ENCODE peak calls at places on chromosomes 12 and 14, in seven cellular contexts. One of them, this sample, is unnamed.

GRCh38 chr12:52432559-52433207 is 1.5 kb downstream of the KRT75 start:
- DNase-seq in kidney tubule cell: no peak
- DNase-seq in iris pigment epithelial cell: no peak
- DNase-seq in NCI-H82: no peak
- DNase-seq in mesothelial cell of epicardium: no peak
- DNase-seq in stimulated activated naive CD8-positive, alpha-beta T cell treated with anti-CD3 and anti-CD28 coated beads, Interleukin-15, Interleukin-2, amounts not matched to agents 100 U/mL and 50 U/mL, for 24 hours: no peak
- DNase-seq in ELR: no peak
- DNase-seq in this sample: no peak

GRCh38 chr12:25459541-25459951 is 93.5 kb downstream of the LMNTD1 start:
- DNase-seq in kidney tubule cell: peak
- DNase-seq in iris pigment epithelial cell: no peak
- DNase-seq in NCI-H82: no peak
- DNase-seq in mesothelial cell of epicardium: no peak
- DNase-seq in stimulated activated naive CD8-positive, alpha-beta T cell treated with anti-CD3 and anti-CD28 coated beads, Interleukin-15, Interleukin-2, amounts not matched to agents 100 U/mL and 50 U/mL, for 24 hours: no peak
- DNase-seq in ELR: no peak
- DNase-seq in this sample: no peak

GRCh38 chr12:67671419-67671818 is 22.9 kb downstream of the DYRK2 start:
- DNase-seq in kidney tubule cell: peak
- DNase-seq in iris pigment epithelial cell: peak
- DNase-seq in NCI-H82: no peak
- DNase-seq in mesothelial cell of epicardium: no peak
- DNase-seq in stimulated activated naive CD8-positive, alpha-beta T cell treated with anti-CD3 and anti-CD28 coated beads, Interleukin-15, Interleukin-2, amounts not matched to agents 100 U/mL and 50 U/mL, for 24 hours: no peak
- DNase-seq in ELR: peak
- DNase-seq in this sample: no peak

GRCh38 chr12:46265102-46265501 is 3.7 kb downstream of the SLC38A1 start:
- DNase-seq in kidney tubule cell: peak
- DNase-seq in iris pigment epithelial cell: no peak
- DNase-seq in NCI-H82: no peak
- DNase-seq in mesothelial cell of epicardium: no peak
- DNase-seq in stimulated activated naive CD8-positive, alpha-beta T cell treated with anti-CD3 and anti-CD28 coated beads, Interleukin-15, Interleukin-2, amounts not matched to agents 100 U/mL and 50 U/mL, for 24 hours: no peak
- DNase-seq in ELR: peak
- DNase-seq in this sample: no peak

GRCh38 chr12:49332891-49333371 is 4.1 kb downstream of the C1QL4 start:
- DNase-seq in kidney tubule cell: no peak
- DNase-seq in iris pigment epithelial cell: no peak
- DNase-seq in NCI-H82: no peak
- DNase-seq in mesothelial cell of epicardium: no peak
- DNase-seq in stimulated activated naive CD8-positive, alpha-beta T cell treated with anti-CD3 and anti-CD28 coated beads, Interleukin-15, Interleukin-2, amounts not matched to agents 100 U/mL and 50 U/mL, for 24 hours: no peak
- DNase-seq in ELR: no peak
- DNase-seq in this sample: no peak

GRCh38 chr14:96592591-96593388 is 90.6 kb downstream of the PAPOLA start:
- DNase-seq in kidney tubule cell: peak
- DNase-seq in iris pigment epithelial cell: peak
- DNase-seq in NCI-H82: no peak
- DNase-seq in mesothelial cell of epicardium: no peak
- DNase-seq in stimulated activated naive CD8-positive, alpha-beta T cell treated with anti-CD3 and anti-CD28 coated beads, Interleukin-15, Interleukin-2, amounts not matched to agents 100 U/mL and 50 U/mL, for 24 hours: peak
- DNase-seq in ELR: peak
- DNase-seq in this sample: no peak

GRCh38 chr14:35404496-35405303 is at the start of gene NFKBIA:
- DNase-seq in kidney tubule cell: peak
- DNase-seq in iris pigment epithelial cell: peak
- DNase-seq in NCI-H82: peak
- DNase-seq in mesothelial cell of epicardium: peak
- DNase-seq in stimulated activated naive CD8-positive, alpha-beta T cell treated with anti-CD3 and anti-CD28 coated beads, Interleukin-15, Interleukin-2, amounts not matched to agents 100 U/mL and 50 U/mL, for 24 hours: peak
- DNase-seq in ELR: peak
- DNase-seq in this sample: peak

GRCh38 chr12:2891240-2892053 is 756 bp downstream of the TULP3 start:
- DNase-seq in kidney tubule cell: peak
- DNase-seq in iris pigment epithelial cell: peak
- DNase-seq in NCI-H82: peak
- DNase-seq in mesothelial cell of epicardium: peak
- DNase-seq in stimulated activated naive CD8-positive, alpha-beta T cell treated with anti-CD3 and anti-CD28 coated beads, Interleukin-15, Interleukin-2, amounts not matched to agents 100 U/mL and 50 U/mL, for 24 hours: peak
- DNase-seq in ELR: peak
- DNase-seq in this sample: no peak

GRCh38 chr14:57493467-57494181 is at the start of gene CCDC198:
- DNase-seq in kidney tubule cell: peak
- DNase-seq in iris pigment epithelial cell: no peak
- DNase-seq in NCI-H82: no peak
- DNase-seq in mesothelial cell of epicardium: no peak
- DNase-seq in stimulated activated naive CD8-positive, alpha-beta T cell treated with anti-CD3 and anti-CD28 coated beads, Interleukin-15, Interleukin-2, amounts not matched to agents 100 U/mL and 50 U/mL, for 24 hours: no peak
- DNase-seq in ELR: peak
- DNase-seq in this sample: no peak

GRCh38 chr12:132489078-132489601 is 811 bp upstream of the FBRSL1 start:
- DNase-seq in kidney tubule cell: no peak
- DNase-seq in iris pigment epithelial cell: peak
- DNase-seq in NCI-H82: no peak
- DNase-seq in mesothelial cell of epicardium: no peak
- DNase-seq in stimulated activated naive CD8-positive, alpha-beta T cell treated with anti-CD3 and anti-CD28 coated beads, Interleukin-15, Interleukin-2, amounts not matched to agents 100 U/mL and 50 U/mL, for 24 hours: peak
- DNase-seq in ELR: peak
- DNase-seq in this sample: no peak

GRCh38 chr12:133225527-133225926 is 10.2 kb downstream of the ANHX start:
- DNase-seq in kidney tubule cell: no peak
- DNase-seq in iris pigment epithelial cell: no peak
- DNase-seq in NCI-H82: no peak
- DNase-seq in mesothelial cell of epicardium: no peak
- DNase-seq in stimulated activated naive CD8-positive, alpha-beta T cell treated with anti-CD3 and anti-CD28 coated beads, Interleukin-15, Interleukin-2, amounts not matched to agents 100 U/mL and 50 U/mL, for 24 hours: no peak
- DNase-seq in ELR: no peak
- DNase-seq in this sample: no peak

GRCh38 chr12:6285063-6285477 is 25.4 kb upstream of the PLEKHG6 start:
- DNase-seq in kidney tubule cell: peak
- DNase-seq in iris pigment epithelial cell: peak
- DNase-seq in NCI-H82: peak
- DNase-seq in mesothelial cell of epicardium: peak
- DNase-seq in stimulated activated naive CD8-positive, alpha-beta T cell treated with anti-CD3 and anti-CD28 coated beads, Interleukin-15, Interleukin-2, amounts not matched to agents 100 U/mL and 50 U/mL, for 24 hours: peak
- DNase-seq in ELR: peak
- DNase-seq in this sample: no peak

GRCh38 chr12:91009319-91009950 is 4.7 kb upstream of the EPYC start:
- DNase-seq in kidney tubule cell: peak
- DNase-seq in iris pigment epithelial cell: peak
- DNase-seq in NCI-H82: no peak
- DNase-seq in mesothelial cell of epicardium: no peak
- DNase-seq in stimulated activated naive CD8-positive, alpha-beta T cell treated with anti-CD3 and anti-CD28 coated beads, Interleukin-15, Interleukin-2, amounts not matched to agents 100 U/mL and 50 U/mL, for 24 hours: no peak
- DNase-seq in ELR: peak
- DNase-seq in this sample: no peak

GRCh38 chr12:97159397-97159796 is 252.3 kb downstream of the NEDD1 start:
- DNase-seq in kidney tubule cell: no peak
- DNase-seq in iris pigment epithelial cell: no peak
- DNase-seq in NCI-H82: peak
- DNase-seq in mesothelial cell of epicardium: no peak
- DNase-seq in stimulated activated naive CD8-positive, alpha-beta T cell treated with anti-CD3 and anti-CD28 coated beads, Interleukin-15, Interleukin-2, amounts not matched to agents 100 U/mL and 50 U/mL, for 24 hours: no peak
- DNase-seq in ELR: no peak
- DNase-seq in this sample: no peak

GRCh38 chr14:24459331-24459730 is 16.8 kb upstream of the SDR39U1 start:
- DNase-seq in kidney tubule cell: no peak
- DNase-seq in iris pigment epithelial cell: no peak
- DNase-seq in NCI-H82: no peak
- DNase-seq in mesothelial cell of epicardium: no peak
- DNase-seq in stimulated activated naive CD8-positive, alpha-beta T cell treated with anti-CD3 and anti-CD28 coated beads, Interleukin-15, Interleukin-2, amounts not matched to agents 100 U/mL and 50 U/mL, for 24 hours: no peak
- DNase-seq in ELR: no peak
- DNase-seq in this sample: no peak

GRCh38 chr14:76603713-76604112 is 157.6 kb upstream of the VASH1 start:
- DNase-seq in kidney tubule cell: no peak
- DNase-seq in iris pigment epithelial cell: no peak
- DNase-seq in NCI-H82: no peak
- DNase-seq in mesothelial cell of epicardium: no peak
- DNase-seq in stimulated activated naive CD8-positive, alpha-beta T cell treated with anti-CD3 and anti-CD28 coated beads, Interleukin-15, Interleukin-2, amounts not matched to agents 100 U/mL and 50 U/mL, for 24 hours: no peak
- DNase-seq in ELR: no peak
- DNase-seq in this sample: no peak

GRCh38 chr14:93369393-93370266 is 22.6 kb downstream of the COX8C start:
- DNase-seq in kidney tubule cell: peak
- DNase-seq in iris pigment epithelial cell: no peak
- DNase-seq in NCI-H82: no peak
- DNase-seq in mesothelial cell of epicardium: no peak
- DNase-seq in stimulated activated naive CD8-positive, alpha-beta T cell treated with anti-CD3 and anti-CD28 coated beads, Interleukin-15, Interleukin-2, amounts not matched to agents 100 U/mL and 50 U/mL, for 24 hours: no peak
- DNase-seq in ELR: no peak
- DNase-seq in this sample: no peak

GRCh38 chr12:8504351-8504750 is 9.0 kb upstream of the CLEC4D start:
- DNase-seq in kidney tubule cell: no peak
- DNase-seq in iris pigment epithelial cell: no peak
- DNase-seq in NCI-H82: no peak
- DNase-seq in mesothelial cell of epicardium: no peak
- DNase-seq in stimulated activated naive CD8-positive, alpha-beta T cell treated with anti-CD3 and anti-CD28 coated beads, Interleukin-15, Interleukin-2, amounts not matched to agents 100 U/mL and 50 U/mL, for 24 hours: no peak
- DNase-seq in ELR: no peak
- DNase-seq in this sample: no peak

GRCh38 chr12:57899010-57899662 is 42.2 kb upstream of the ATP23 start:
- DNase-seq in kidney tubule cell: peak
- DNase-seq in iris pigment epithelial cell: peak
- DNase-seq in NCI-H82: no peak
- DNase-seq in mesothelial cell of epicardium: no peak
- DNase-seq in stimulated activated naive CD8-positive, alpha-beta T cell treated with anti-CD3 and anti-CD28 coated beads, Interleukin-15, Interleukin-2, amounts not matched to agents 100 U/mL and 50 U/mL, for 24 hours: peak
- DNase-seq in ELR: peak
- DNase-seq in this sample: no peak

GRCh38 chr12:116821291-116821690 is 60.0 kb downstream of the HRK start:
- DNase-seq in kidney tubule cell: no peak
- DNase-seq in iris pigment epithelial cell: no peak
- DNase-seq in NCI-H82: no peak
- DNase-seq in mesothelial cell of epicardium: no peak
- DNase-seq in stimulated activated naive CD8-positive, alpha-beta T cell treated with anti-CD3 and anti-CD28 coated beads, Interleukin-15, Interleukin-2, amounts not matched to agents 100 U/mL and 50 U/mL, for 24 hours: no peak
- DNase-seq in ELR: no peak
- DNase-seq in this sample: no peak

GRCh38 chr12:23950011-23950774 is 723 bp upstream of the SOX5 start:
- DNase-seq in kidney tubule cell: peak
- DNase-seq in iris pigment epithelial cell: peak
- DNase-seq in NCI-H82: peak
- DNase-seq in mesothelial cell of epicardium: no peak
- DNase-seq in stimulated activated naive CD8-positive, alpha-beta T cell treated with anti-CD3 and anti-CD28 coated beads, Interleukin-15, Interleukin-2, amounts not matched to agents 100 U/mL and 50 U/mL, for 24 hours: no peak
- DNase-seq in ELR: no peak
- DNase-seq in this sample: no peak

GRCh38 chr12:82625523-82625922 is 61.2 kb upstream of the TMTC2 start:
- DNase-seq in kidney tubule cell: no peak
- DNase-seq in iris pigment epithelial cell: no peak
- DNase-seq in NCI-H82: no peak
- DNase-seq in mesothelial cell of epicardium: no peak
- DNase-seq in stimulated activated naive CD8-positive, alpha-beta T cell treated with anti-CD3 and anti-CD28 coated beads, Interleukin-15, Interleukin-2, amounts not matched to agents 100 U/mL and 50 U/mL, for 24 hours: no peak
- DNase-seq in ELR: no peak
- DNase-seq in this sample: no peak

GRCh38 chr12:1279050-1279449 is 288.0 kb downstream of the ERC1 start:
- DNase-seq in kidney tubule cell: no peak
- DNase-seq in iris pigment epithelial cell: no peak
- DNase-seq in NCI-H82: no peak
- DNase-seq in mesothelial cell of epicardium: no peak
- DNase-seq in stimulated activated naive CD8-positive, alpha-beta T cell treated with anti-CD3 and anti-CD28 coated beads, Interleukin-15, Interleukin-2, amounts not matched to agents 100 U/mL and 50 U/mL, for 24 hours: no peak
- DNase-seq in ELR: peak
- DNase-seq in this sample: no peak

GRCh38 chr12:1534708-1535107 is 59.7 kb downstream of the FBXL14 start:
- DNase-seq in kidney tubule cell: peak
- DNase-seq in iris pigment epithelial cell: no peak
- DNase-seq in NCI-H82: no peak
- DNase-seq in mesothelial cell of epicardium: no peak
- DNase-seq in stimulated activated naive CD8-positive, alpha-beta T cell treated with anti-CD3 and anti-CD28 coated beads, Interleukin-15, Interleukin-2, amounts not matched to agents 100 U/mL and 50 U/mL, for 24 hours: no peak
- DNase-seq in ELR: no peak
- DNase-seq in this sample: no peak

GRCh38 chr12:88339254-88339949 is 197.3 kb downstream of the TMTC3 start:
- DNase-seq in kidney tubule cell: peak
- DNase-seq in iris pigment epithelial cell: peak
- DNase-seq in NCI-H82: no peak
- DNase-seq in mesothelial cell of epicardium: no peak
- DNase-seq in stimulated activated naive CD8-positive, alpha-beta T cell treated with anti-CD3 and anti-CD28 coated beads, Interleukin-15, Interleukin-2, amounts not matched to agents 100 U/mL and 50 U/mL, for 24 hours: no peak
- DNase-seq in ELR: peak
- DNase-seq in this sample: no peak

GRCh38 chr12:57428965-57429364 is 1.9 kb downstream of the R3HDM2 start:
- DNase-seq in kidney tubule cell: no peak
- DNase-seq in iris pigment epithelial cell: no peak
- DNase-seq in NCI-H82: no peak
- DNase-seq in mesothelial cell of epicardium: no peak
- DNase-seq in stimulated activated naive CD8-positive, alpha-beta T cell treated with anti-CD3 and anti-CD28 coated beads, Interleukin-15, Interleukin-2, amounts not matched to agents 100 U/mL and 50 U/mL, for 24 hours: no peak
- DNase-seq in ELR: no peak
- DNase-seq in this sample: no peak

GRCh38 chr14:78164226-78164853 is 5.8 kb upstream of the NRXN3 start:
- DNase-seq in kidney tubule cell: peak
- DNase-seq in iris pigment epithelial cell: no peak
- DNase-seq in NCI-H82: peak
- DNase-seq in mesothelial cell of epicardium: no peak
- DNase-seq in stimulated activated naive CD8-positive, alpha-beta T cell treated with anti-CD3 and anti-CD28 coated beads, Interleukin-15, Interleukin-2, amounts not matched to agents 100 U/mL and 50 U/mL, for 24 hours: peak
- DNase-seq in ELR: peak
- DNase-seq in this sample: no peak

GRCh38 chr12:115611477-115611876 is 666.0 kb downstream of the MED13L start:
- DNase-seq in kidney tubule cell: no peak
- DNase-seq in iris pigment epithelial cell: no peak
- DNase-seq in NCI-H82: no peak
- DNase-seq in mesothelial cell of epicardium: no peak
- DNase-seq in stimulated activated naive CD8-positive, alpha-beta T cell treated with anti-CD3 and anti-CD28 coated beads, Interleukin-15, Interleukin-2, amounts not matched to agents 100 U/mL and 50 U/mL, for 24 hours: no peak
- DNase-seq in ELR: no peak
- DNase-seq in this sample: no peak

GRCh38 chr12:68901551-68901950 is 31.4 kb downstream of the CPM start:
- DNase-seq in kidney tubule cell: no peak
- DNase-seq in iris pigment epithelial cell: no peak
- DNase-seq in NCI-H82: no peak
- DNase-seq in mesothelial cell of epicardium: no peak
- DNase-seq in stimulated activated naive CD8-positive, alpha-beta T cell treated with anti-CD3 and anti-CD28 coated beads, Interleukin-15, Interleukin-2, amounts not matched to agents 100 U/mL and 50 U/mL, for 24 hours: no peak
- DNase-seq in ELR: no peak
- DNase-seq in this sample: no peak

GRCh38 chr14:58072288-58073071 is 79.5 kb downstream of the ARMH4 start:
- DNase-seq in kidney tubule cell: peak
- DNase-seq in iris pigment epithelial cell: peak
- DNase-seq in NCI-H82: peak
- DNase-seq in mesothelial cell of epicardium: no peak
- DNase-seq in stimulated activated naive CD8-positive, alpha-beta T cell treated with anti-CD3 and anti-CD28 coated beads, Interleukin-15, Interleukin-2, amounts not matched to agents 100 U/mL and 50 U/mL, for 24 hours: peak
- DNase-seq in ELR: peak
- DNase-seq in this sample: no peak

GRCh38 chr12:12439636-12440035 is 82.8 kb downstream of the BORCS5 start:
- DNase-seq in kidney tubule cell: peak
- DNase-seq in iris pigment epithelial cell: peak
- DNase-seq in NCI-H82: no peak
- DNase-seq in mesothelial cell of epicardium: no peak
- DNase-seq in stimulated activated naive CD8-positive, alpha-beta T cell treated with anti-CD3 and anti-CD28 coated beads, Interleukin-15, Interleukin-2, amounts not matched to agents 100 U/mL and 50 U/mL, for 24 hours: peak
- DNase-seq in ELR: peak
- DNase-seq in this sample: no peak

GRCh38 chr14:20563966-20564365 is 3.1 kb upstream of the RNASE9 start:
- DNase-seq in kidney tubule cell: no peak
- DNase-seq in iris pigment epithelial cell: no peak
- DNase-seq in NCI-H82: no peak
- DNase-seq in mesothelial cell of epicardium: no peak
- DNase-seq in stimulated activated naive CD8-positive, alpha-beta T cell treated with anti-CD3 and anti-CD28 coated beads, Interleukin-15, Interleukin-2, amounts not matched to agents 100 U/mL and 50 U/mL, for 24 hours: no peak
- DNase-seq in ELR: no peak
- DNase-seq in this sample: no peak

GRCh38 chr14:78835052-78835451 is 664.9 kb downstream of the NRXN3 start:
- DNase-seq in kidney tubule cell: no peak
- DNase-seq in iris pigment epithelial cell: no peak
- DNase-seq in NCI-H82: peak
- DNase-seq in mesothelial cell of epicardium: no peak
- DNase-seq in stimulated activated naive CD8-positive, alpha-beta T cell treated with anti-CD3 and anti-CD28 coated beads, Interleukin-15, Interleukin-2, amounts not matched to agents 100 U/mL and 50 U/mL, for 24 hours: no peak
- DNase-seq in ELR: no peak
- DNase-seq in this sample: no peak